ENCODE peak calls at places on chromosome 4, in eight cellular contexts. K is AG09319, G is H1, W is nephron progenitor cell, Z is NB4, Y is endothelial cell, A is adrenal gland, T is astrocyte. O is an unnamed sample.

GRCh38 chr4:29762151-29762550 is 958.0 kb upstream of the PCDH7 start:
- DNase-seq in K (no peak), G (no peak), W (no peak), Z (no peak), Y (no peak), A (no peak), T (no peak), O (no peak)

GRCh38 chr4:91502365-91502764 is 801.4 kb upstream of the GRID2 start:
- DNase-seq in K (no peak), G (no peak), W (no peak), Z (peak), Y (peak), A (no peak), T (no peak), O (no peak)

GRCh38 chr4:121462660-121463261 is 81.9 kb upstream of the QRFPR start:
- DNase-seq in K (peak), G (no peak), W (peak), Z (peak), Y (peak), A (peak), T (peak), O (peak)

GRCh38 chr4:156710571-156711195 is 260.9 kb downstream of the PDGFC start:
- DNase-seq in K (peak), G (no peak), W (no peak), Z (no peak), Y (no peak), A (no peak), T (peak), O (peak)

GRCh38 chr4:145956288-145956890 is 17.8 kb upstream of the ZNF827 start:
- DNase-seq in K (no peak), G (peak), W (peak), Z (peak), Y (peak), A (peak), T (no peak), O (peak)

GRCh38 chr4:44425614-44426208 is 22.9 kb downstream of the KCTD8 start:
- DNase-seq in K (no peak), G (no peak), W (peak), Z (peak), Y (peak), A (no peak), T (no peak), O (no peak)

GRCh38 chr4:85808864-85809263 is 333.9 kb downstream of the ARHGAP24 start:
- DNase-seq in K (no peak), G (no peak), W (no peak), Z (no peak), Y (no peak), A (no peak), T (no peak), O (no peak)

GRCh38 chr4:136088231-136088630 is 1444.1 kb downstream of the PCDH18 start:
- DNase-seq in K (no peak), G (no peak), W (no peak), Z (no peak), Y (no peak), A (no peak), T (no peak), O (no peak)

GRCh38 chr4:40455340-40455902 is 120.3 kb downstream of the CHRNA9 start:
- DNase-seq in K (no peak), G (no peak), W (no peak), Z (peak), Y (no peak), A (no peak), T (no peak), O (no peak)

GRCh38 chr4:7712021-7712420 is 227.6 kb downstream of the AFAP1 start:
- DNase-seq in K (no peak), G (no peak), W (no peak), Z (no peak), Y (no peak), A (no peak), T (no peak), O (no peak)

GRCh38 chr4:41142946-41143720 is 71.2 kb downstream of the APBB2 start:
- DNase-seq in K (peak), G (no peak), W (no peak), Z (no peak), Y (no peak), A (no peak), T (peak), O (peak)

GRCh38 chr4:153464068-153464467 is 2.1 kb upstream of the TMEM131L start:
- DNase-seq in K (no peak), G (no peak), W (no peak), Z (no peak), Y (no peak), A (no peak), T (no peak), O (no peak)

GRCh38 chr4:104294811-104295210 is 199.9 kb downstream of the CXXC4 start:
- DNase-seq in K (no peak), G (no peak), W (no peak), Z (no peak), Y (no peak), A (no peak), T (no peak), O (no peak)

GRCh38 chr4:110683600-110683999 is 60.7 kb upstream of the PITX2 start:
- DNase-seq in K (no peak), G (no peak), W (no peak), Z (no peak), Y (no peak), A (no peak), T (no peak), O (no peak)

GRCh38 chr4:110678517-110678916 is 55.6 kb upstream of the PITX2 start:
- DNase-seq in K (no peak), G (no peak), W (no peak), Z (no peak), Y (no peak), A (no peak), T (no peak), O (no peak)

GRCh38 chr4:110681381-110681780 is 58.5 kb upstream of the PITX2 start:
- DNase-seq in K (no peak), G (no peak), W (no peak), Z (no peak), Y (no peak), A (no peak), T (no peak), O (peak)

GRCh38 chr4:110680217-110680616 is 57.3 kb upstream of the PITX2 start:
- DNase-seq in K (no peak), G (no peak), W (no peak), Z (no peak), Y (no peak), A (no peak), T (no peak), O (no peak)

DNA sequence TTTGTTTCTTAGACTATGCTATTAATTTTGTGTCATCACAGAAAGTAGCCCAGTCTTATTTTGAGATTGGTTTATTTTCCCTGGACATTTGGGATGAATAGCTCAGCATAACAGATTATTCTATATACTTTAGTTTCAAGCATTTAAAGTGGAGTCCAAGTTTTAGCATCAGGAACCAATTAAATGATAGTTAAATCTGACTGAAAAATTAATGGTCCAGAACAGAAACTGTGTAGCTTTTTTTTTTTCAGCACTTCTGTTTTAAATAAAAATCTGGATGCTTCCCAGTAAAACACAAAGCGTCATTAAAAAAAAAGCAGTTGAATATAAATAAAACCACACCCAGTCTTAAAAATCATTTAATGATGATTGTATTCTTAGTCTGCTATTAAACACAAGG is 59.4 kb upstream of the PITX2 start:
- DNase-seq in K (no peak), G (no peak), W (no peak), Z (no peak), Y (no peak), A (no peak), T (no peak), O (no peak)
- TF ChIP-seq CTCF in K (no peak), G (no peak), W (no peak), Z (no peak), Y (no peak), A (no peak), T (no peak), O (no peak)

GRCh38 chr4:172898715-172899114 is 269.9 kb upstream of the GALNT7 start:
- DNase-seq in K (no peak), G (no peak), W (no peak), Z (no peak), Y (no peak), A (no peak), T (no peak), O (no peak)

GRCh38 chr4:172895699-172896098 is 272.9 kb upstream of the GALNT7 start:
- DNase-seq in K (no peak), G (no peak), W (no peak), Z (no peak), Y (no peak), A (no peak), T (no peak), O (no peak)

GRCh38 chr4:172897046-172897445 is 271.6 kb upstream of the GALNT7 start:
- DNase-seq in K (no peak), G (no peak), W (no peak), Z (no peak), Y (no peak), A (no peak), T (no peak), O (no peak)

GRCh38 chr4:172899861-172900260 is 268.8 kb upstream of the GALNT7 start:
- DNase-seq in K (no peak), G (no peak), W (no peak), Z (no peak), Y (no peak), A (no peak), T (no peak), O (no peak)

GRCh38 chr4:172900880-172901279 is 267.7 kb upstream of the GALNT7 start:
- DNase-seq in K (no peak), G (no peak), W (no peak), Z (no peak), Y (no peak), A (no peak), T (no peak), O (no peak)
- TF ChIP-seq CTCF in K (no peak), G (no peak), W (no peak), Z (no peak), Y (no peak), A (no peak), T (no peak), O (no peak)

GRCh38 chr4:2007804-2008670 is 737 bp downstream of the NELFA start:
- DNase-seq in K (no peak), G (no peak), W (peak), Z (no peak), Y (peak), A (peak), T (no peak), O (no peak)

GRCh38 chr4:2006956-2007653 is 1.7 kb downstream of the NELFA start:
- DNase-seq in K (no peak), G (no peak), W (no peak), Z (no peak), Y (no peak), A (peak), T (no peak), O (no peak)

GRCh38 chr4:2008671-2008920 is 178 bp downstream of the NELFA start:
- DNase-seq in K (no peak), G (no peak), W (no peak), Z (no peak), Y (no peak), A (no peak), T (no peak), O (no peak)

GRCh38 chr4:2009651-2010233 is 968 bp upstream of the NELFA start:
- DNase-seq in K (no peak), G (peak), W (peak), Z (peak), Y (peak), A (peak), T (peak), O (peak)

GRCh38 chr4:2008921-2009650 is at the start of gene NELFA:
- DNase-seq in K (peak), G (peak), W (peak), Z (peak), Y (peak), A (peak), T (peak), O (peak)
- TF ChIP-seq CTCF in K (no peak), G (no peak), W (peak), Z (no peak), Y (peak), A (peak), T (no peak), O (peak)

DNA sequence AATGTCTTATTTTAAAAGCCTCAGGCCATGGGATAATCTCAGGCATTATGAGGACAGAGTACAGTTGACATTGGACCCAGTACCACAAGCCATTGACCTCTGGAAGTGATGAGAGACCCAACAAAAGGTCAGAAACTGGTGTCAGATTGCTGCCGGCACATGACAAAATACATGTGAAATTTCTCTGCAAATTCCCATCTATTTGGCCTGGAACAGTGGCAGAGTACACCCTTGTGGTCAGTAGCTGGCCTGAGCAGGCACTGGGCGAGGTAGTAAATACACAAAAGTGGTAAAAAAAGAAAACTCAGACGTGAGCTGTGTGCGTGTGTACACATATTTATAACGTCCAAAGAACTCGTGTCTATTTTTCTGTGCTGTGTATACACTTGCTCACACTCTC is 155.5 kb downstream of the DHX15 start:
- DNase-seq in K (no peak), G (no peak), W (no peak), Z (no peak), Y (no peak), A (no peak), T (no peak), O (no peak)
- TF ChIP-seq CTCF in K (peak), G (no peak), W (no peak), Z (no peak), Y (no peak), A (no peak), T (no peak), O (no peak)

GRCh38 chr4:174260099-174260498 is 23.4 kb downstream of the FBXO8 start:
- DNase-seq in K (no peak), G (no peak), W (no peak), Z (no peak), Y (no peak), A (no peak), T (peak), O (peak)

GRCh38 chr4:174265917-174266316 is 17.6 kb downstream of the FBXO8 start:
- DNase-seq in K (no peak), G (no peak), W (no peak), Z (no peak), Y (no peak), A (no peak), T (no peak), O (no peak)

GRCh38 chr4:174259580-174259979 is 23.9 kb downstream of the FBXO8 start:
- DNase-seq in K (no peak), G (no peak), W (no peak), Z (no peak), Y (no peak), A (no peak), T (no peak), O (no peak)

GRCh38 chr4:174263445-174263736 is 20.1 kb downstream of the FBXO8 start:
- DNase-seq in K (no peak), G (no peak), W (no peak), Z (no peak), Y (no peak), A (no peak), T (no peak), O (no peak)

DNA sequence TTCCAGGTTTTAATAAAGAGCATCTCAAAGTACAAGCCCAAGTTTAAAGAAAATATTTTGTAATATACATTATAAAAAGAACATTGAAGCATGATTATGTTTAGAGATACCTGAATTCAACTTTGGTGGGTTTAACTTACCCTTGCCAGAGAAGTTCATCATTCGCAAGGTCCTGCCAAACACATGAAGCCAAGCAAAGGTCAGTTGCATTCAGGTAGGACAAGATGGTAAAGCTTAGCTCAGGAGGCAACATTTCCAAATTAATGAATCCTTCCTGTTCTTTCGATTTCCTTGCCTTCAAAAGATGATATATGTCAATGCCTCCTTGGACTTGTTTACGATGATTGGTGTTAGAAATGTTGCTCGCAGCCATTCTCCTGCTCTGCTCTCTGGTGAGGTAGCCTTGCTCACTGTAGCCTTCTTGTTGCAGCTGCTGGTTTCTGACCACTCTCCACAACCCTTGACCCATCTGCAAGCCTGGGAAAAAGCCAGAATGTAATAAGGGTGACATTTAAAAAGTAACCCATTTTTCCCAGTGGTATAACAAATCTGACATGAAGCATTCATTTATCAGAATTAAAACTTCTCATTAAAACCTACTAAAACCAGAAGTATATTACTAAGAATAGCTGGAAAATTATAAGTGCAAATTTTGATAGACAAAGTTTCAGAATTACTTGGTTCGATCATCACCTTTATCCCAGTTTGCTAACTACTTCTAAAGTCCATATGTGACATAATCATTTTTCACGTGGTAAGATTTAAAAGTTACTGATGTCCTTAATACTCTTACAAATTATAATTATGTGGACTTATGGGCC is 20.6 kb downstream of the FBXO8 start:
- DNase-seq in K (no peak), G (no peak), W (no peak), Z (no peak), Y (no peak), A (no peak), T (no peak), O (no peak)
- TF ChIP-seq CTCF in K (no peak), G (no peak), W (no peak), Z (no peak), Y (no peak), A (no peak), T (no peak), O (no peak)

DNA sequence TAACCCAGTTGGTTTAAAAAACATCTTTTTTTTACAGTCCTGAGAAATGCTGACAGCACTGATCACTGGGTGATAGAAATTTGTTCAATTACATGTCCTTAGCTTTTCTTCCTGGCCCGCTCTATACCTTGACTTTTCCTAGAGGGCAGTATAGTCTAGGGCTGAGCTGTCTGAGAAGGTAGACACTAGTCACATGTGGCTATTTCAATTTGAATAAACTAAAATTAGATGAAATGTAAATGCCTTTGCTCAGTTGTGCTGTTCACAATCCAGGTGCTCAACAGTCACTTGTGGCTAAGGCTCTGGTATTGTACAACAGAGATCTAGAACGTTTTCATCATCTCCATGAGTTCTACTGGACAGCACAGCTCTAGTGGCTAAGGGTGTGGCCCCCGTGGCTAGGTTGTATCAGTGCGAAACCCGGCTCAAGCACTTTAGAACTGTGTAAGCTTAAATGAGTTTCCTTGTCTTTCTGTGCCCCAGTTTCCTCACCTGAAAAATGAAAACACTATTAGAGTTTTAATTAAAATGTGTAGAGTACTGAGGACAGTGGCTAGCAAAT is 111.6 kb upstream of the WDR17 start:
- DNase-seq in K (no peak), G (no peak), W (no peak), Z (peak), Y (no peak), A (no peak), T (no peak), O (no peak)
- TF ChIP-seq CTCF in K (no peak), G (no peak), W (peak), Z (peak), Y (no peak), A (no peak), T (no peak), O (peak)

DNA sequence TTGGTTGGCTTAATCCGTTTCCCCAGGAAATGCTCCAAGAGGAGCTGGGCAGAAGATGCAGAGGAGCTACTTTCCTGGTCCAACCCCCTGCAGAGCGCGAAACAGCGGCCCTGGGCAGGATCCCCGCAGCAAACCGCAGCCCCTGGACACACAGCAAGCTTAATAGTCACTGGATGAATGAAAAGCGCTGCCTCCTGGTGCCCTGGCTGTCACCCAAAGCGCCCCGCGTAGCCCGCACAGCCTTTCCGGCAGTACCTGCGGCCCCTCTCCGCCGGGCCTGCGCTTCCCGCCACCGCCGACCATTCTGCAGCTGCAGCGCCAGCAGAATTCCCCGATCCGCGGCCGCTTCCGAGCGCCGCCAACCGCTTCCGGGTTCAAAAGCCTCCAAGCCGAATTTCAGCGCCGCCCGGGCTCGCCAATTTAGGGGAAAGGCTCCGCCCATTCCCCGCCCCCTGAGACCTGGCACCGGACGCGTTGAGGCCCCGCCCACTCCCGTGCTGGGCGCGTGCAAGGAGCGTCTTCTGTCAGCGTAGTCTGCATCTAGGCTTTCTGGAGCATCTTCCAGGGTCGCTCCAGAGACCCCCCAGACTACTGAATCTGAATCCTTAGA is at the start of gene HPF1:
- DNase-seq in K (peak), G (peak), W (peak), Z (peak), Y (peak), A (peak), T (peak), O (peak)
- TF ChIP-seq CTCF in K (no peak), G (no peak), W (no peak), Z (no peak), Y (no peak), A (no peak), T (no peak), O (no peak)